ENCODE peak calls at places on chromosome 20, in eight cellular contexts. One of them, this sample, is unnamed.
A peak's percentile ranks its signal among the peaks of the same experiment; 100 is the strongest.

GRCh38 chr20:38934530-38934929 is 8.3 kb downstream of the FAM83D start:
- DNase-seq in GM23338: no peak
- DNase-seq in endothelial cell of umbilical vein: no peak
- DNase-seq in transverse colon: no peak
- DNase-seq in prostate gland: no peak
- DNase-seq in HCT116: no peak
- DNase-seq in stomach: no peak
- DNase-seq in spleen: no peak
- DNase-seq in this sample: no peak

GRCh38 chr20:12927489-12927888 is 81.3 kb upstream of the SPTLC3 start:
- DNase-seq in transverse colon: no peak
- DNase-seq in stomach: no peak
- DNase-seq in GM23338: no peak
- DNase-seq in spleen: no peak
- DNase-seq in endothelial cell of umbilical vein: peak; percentile 23
- DNase-seq in HCT116: no peak
- DNase-seq in prostate gland: no peak
- DNase-seq in this sample: no peak

GRCh38 chr20:38134427-38135281 is 30.4 kb downstream of the TGM2 start:
- DNase-seq in HCT116: no peak
- DNase-seq in GM23338: peak; percentile 24
- DNase-seq in transverse colon: no peak
- DNase-seq in prostate gland: no peak
- DNase-seq in endothelial cell of umbilical vein: peak; percentile 94
- DNase-seq in stomach: no peak
- DNase-seq in spleen: peak; percentile 72
- DNase-seq in this sample: no peak

GRCh38 chr20:12315652-12316051 is 398.0 kb downstream of the BTBD3 start:
- DNase-seq in transverse colon: no peak
- DNase-seq in spleen: no peak
- DNase-seq in endothelial cell of umbilical vein: no peak
- DNase-seq in GM23338: no peak
- DNase-seq in stomach: no peak
- DNase-seq in prostate gland: no peak
- DNase-seq in HCT116: no peak
- DNase-seq in this sample: no peak

GRCh38 chr20:49210101-49210749 is 9.0 kb upstream of the DDX27 start:
- DNase-seq in endothelial cell of umbilical vein: no peak
- DNase-seq in HCT116: no peak
- DNase-seq in spleen: no peak
- DNase-seq in GM23338: no peak
- DNase-seq in stomach: no peak
- DNase-seq in transverse colon: no peak
- DNase-seq in prostate gland: no peak
- DNase-seq in this sample: no peak

GRCh38 chr20:37319120-37319717 is 26.7 kb upstream of the SRC start:
- DNase-seq in GM23338: peak; percentile 72
- DNase-seq in HCT116: no peak
- DNase-seq in transverse colon: no peak
- DNase-seq in stomach: no peak
- DNase-seq in endothelial cell of umbilical vein: no peak
- DNase-seq in prostate gland: no peak
- DNase-seq in spleen: no peak
- DNase-seq in this sample: no peak

GRCh38 chr20:8012724-8013123 is 6.8 kb downstream of the TMX4 start:
- DNase-seq in prostate gland: no peak
- DNase-seq in stomach: no peak
- DNase-seq in HCT116: no peak
- DNase-seq in GM23338: no peak
- DNase-seq in spleen: no peak
- DNase-seq in endothelial cell of umbilical vein: peak; percentile 8
- DNase-seq in transverse colon: no peak
- DNase-seq in this sample: no peak

GRCh38 chr20:22684072-22684762 is 99.8 kb upstream of the FOXA2 start:
- DNase-seq in endothelial cell of umbilical vein: peak; percentile 76
- DNase-seq in prostate gland: peak; percentile 60
- DNase-seq in GM23338: peak; percentile 90
- DNase-seq in HCT116: peak; percentile 60
- DNase-seq in transverse colon: peak; percentile 57
- DNase-seq in spleen: no peak
- DNase-seq in stomach: peak; percentile 78
- DNase-seq in this sample: peak; percentile 94

GRCh38 chr20:34546751-34547181 is 11.8 kb upstream of the MAP1LC3A start:
- DNase-seq in spleen: no peak
- DNase-seq in prostate gland: no peak
- DNase-seq in transverse colon: peak; percentile 70
- DNase-seq in endothelial cell of umbilical vein: no peak
- DNase-seq in GM23338: no peak
- DNase-seq in HCT116: no peak
- DNase-seq in stomach: no peak
- DNase-seq in this sample: no peak

GRCh38 chr20:6265204-6265904 is 142.5 kb upstream of the FERMT1 start:
- DNase-seq in HCT116: peak; percentile 7
- DNase-seq in stomach: no peak
- DNase-seq in endothelial cell of umbilical vein: peak; percentile 82
- DNase-seq in prostate gland: no peak
- DNase-seq in spleen: no peak
- DNase-seq in GM23338: peak; percentile 61
- DNase-seq in transverse colon: no peak
- DNase-seq in this sample: no peak
- TF ChIP-seq POLR2AphosphoS5 in HCT116: no peak
- TF ChIP-seq POLR2AphosphoS5 in stomach: no peak
- TF ChIP-seq POLR2AphosphoS5 in endothelial cell of umbilical vein: no peak
- TF ChIP-seq POLR2AphosphoS5 in prostate gland: no peak
- TF ChIP-seq POLR2AphosphoS5 in spleen: no peak
- TF ChIP-seq POLR2AphosphoS5 in GM23338: no peak
- TF ChIP-seq POLR2AphosphoS5 in transverse colon: no peak
- TF ChIP-seq POLR2AphosphoS5 in this sample: no peak

GRCh38 chr20:20253039-20253743 is 114.7 kb upstream of the INSM1 start:
- DNase-seq in GM23338: no peak
- DNase-seq in spleen: no peak
- DNase-seq in endothelial cell of umbilical vein: no peak
- DNase-seq in transverse colon: no peak
- DNase-seq in HCT116: no peak
- DNase-seq in prostate gland: no peak
- DNase-seq in stomach: no peak
- DNase-seq in this sample: no peak

GRCh38 chr20:20253744-20254330 is 114.1 kb upstream of the INSM1 start:
- DNase-seq in prostate gland: no peak
- DNase-seq in stomach: no peak
- DNase-seq in transverse colon: no peak
- DNase-seq in spleen: no peak
- DNase-seq in GM23338: no peak
- DNase-seq in endothelial cell of umbilical vein: no peak
- DNase-seq in HCT116: no peak
- DNase-seq in this sample: no peak

GRCh38 chr20:20247234-20247633 is 120.7 kb upstream of the INSM1 start:
- DNase-seq in endothelial cell of umbilical vein: no peak
- DNase-seq in spleen: no peak
- DNase-seq in HCT116: no peak
- DNase-seq in transverse colon: no peak
- DNase-seq in GM23338: no peak
- DNase-seq in stomach: no peak
- DNase-seq in prostate gland: no peak
- DNase-seq in this sample: no peak

GRCh38 chr20:20248620-20249200 is 119.2 kb upstream of the INSM1 start:
- DNase-seq in prostate gland: no peak
- DNase-seq in endothelial cell of umbilical vein: no peak
- DNase-seq in HCT116: no peak
- DNase-seq in transverse colon: no peak
- DNase-seq in spleen: no peak
- DNase-seq in stomach: no peak
- DNase-seq in GM23338: no peak
- DNase-seq in this sample: no peak
- TF ChIP-seq CTCF in prostate gland: no peak
- TF ChIP-seq CTCF in endothelial cell of umbilical vein: no peak
- TF ChIP-seq CTCF in HCT116: no peak
- TF ChIP-seq CTCF in transverse colon: no peak
- TF ChIP-seq CTCF in spleen: no peak
- TF ChIP-seq CTCF in stomach: no peak
- TF ChIP-seq CTCF in GM23338: no peak
- TF ChIP-seq CTCF in this sample: no peak

DNA sequence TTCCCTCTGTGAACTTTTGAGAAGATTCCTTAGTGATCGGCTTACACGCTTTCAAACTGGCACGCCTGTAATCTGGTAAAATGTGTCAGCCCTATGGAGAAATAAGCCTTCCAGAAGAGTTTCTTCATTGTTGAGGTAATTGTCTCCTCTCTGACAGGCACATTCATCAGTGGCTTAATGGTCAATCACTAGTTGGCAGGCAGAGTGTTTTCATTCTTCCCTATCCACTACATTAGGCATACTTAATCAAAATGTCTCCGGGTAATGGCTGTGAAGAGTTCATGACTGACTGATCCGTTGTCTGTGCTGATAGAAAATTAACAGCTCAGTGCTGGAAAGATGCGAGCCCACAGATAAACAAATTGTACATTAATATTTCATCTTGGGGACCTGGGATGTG is 31.3 kb downstream of the TSHZ2 start:
- DNase-seq in transverse colon: no peak
- DNase-seq in spleen: no peak
- DNase-seq in GM23338: no peak
- DNase-seq in endothelial cell of umbilical vein: no peak
- DNase-seq in HCT116: no peak
- DNase-seq in stomach: no peak
- DNase-seq in prostate gland: no peak
- DNase-seq in this sample: peak; percentile 87
- TF ChIP-seq POLR2AphosphoS5 in transverse colon: peak; percentile 24
- TF ChIP-seq POLR2AphosphoS5 in spleen: no peak
- TF ChIP-seq POLR2AphosphoS5 in GM23338: no peak
- TF ChIP-seq POLR2AphosphoS5 in endothelial cell of umbilical vein: no peak
- TF ChIP-seq POLR2AphosphoS5 in HCT116: no peak
- TF ChIP-seq POLR2AphosphoS5 in stomach: no peak
- TF ChIP-seq POLR2AphosphoS5 in prostate gland: no peak
- TF ChIP-seq POLR2AphosphoS5 in this sample: no peak

GRCh38 chr20:46605978-46606816 is 45.1 kb downstream of the SLC13A3 start:
- DNase-seq in endothelial cell of umbilical vein: no peak
- DNase-seq in prostate gland: no peak
- DNase-seq in stomach: no peak
- DNase-seq in transverse colon: no peak
- DNase-seq in HCT116: no peak
- DNase-seq in spleen: no peak
- DNase-seq in GM23338: no peak
- DNase-seq in this sample: no peak

GRCh38 chr20:46607191-46607848 is 43.9 kb downstream of the SLC13A3 start:
- DNase-seq in spleen: no peak
- DNase-seq in transverse colon: no peak
- DNase-seq in stomach: no peak
- DNase-seq in HCT116: no peak
- DNase-seq in endothelial cell of umbilical vein: no peak
- DNase-seq in GM23338: no peak
- DNase-seq in prostate gland: no peak
- DNase-seq in this sample: no peak

GRCh38 chr20:46605181-46605580 is 46.1 kb downstream of the SLC13A3 start:
- DNase-seq in spleen: no peak
- DNase-seq in HCT116: no peak
- DNase-seq in stomach: no peak
- DNase-seq in endothelial cell of umbilical vein: no peak
- DNase-seq in transverse colon: no peak
- DNase-seq in prostate gland: no peak
- DNase-seq in GM23338: no peak
- DNase-seq in this sample: no peak

GRCh38 chr20:46607849-46608497 is 43.3 kb downstream of the SLC13A3 start:
- DNase-seq in HCT116: no peak
- DNase-seq in stomach: no peak
- DNase-seq in endothelial cell of umbilical vein: no peak
- DNase-seq in prostate gland: no peak
- DNase-seq in transverse colon: no peak
- DNase-seq in GM23338: no peak
- DNase-seq in spleen: no peak
- DNase-seq in this sample: no peak

GRCh38 chr20:46606817-46607190 is 44.5 kb downstream of the SLC13A3 start:
- DNase-seq in HCT116: no peak
- DNase-seq in stomach: no peak
- DNase-seq in prostate gland: no peak
- DNase-seq in spleen: no peak
- DNase-seq in endothelial cell of umbilical vein: no peak
- DNase-seq in GM23338: no peak
- DNase-seq in transverse colon: no peak
- DNase-seq in this sample: no peak
- TF ChIP-seq CTCF in HCT116: no peak
- TF ChIP-seq CTCF in stomach: no peak
- TF ChIP-seq CTCF in prostate gland: no peak
- TF ChIP-seq CTCF in spleen: no peak
- TF ChIP-seq CTCF in endothelial cell of umbilical vein: no peak
- TF ChIP-seq CTCF in GM23338: no peak
- TF ChIP-seq CTCF in transverse colon: no peak
- TF ChIP-seq CTCF in this sample: no peak

DNA sequence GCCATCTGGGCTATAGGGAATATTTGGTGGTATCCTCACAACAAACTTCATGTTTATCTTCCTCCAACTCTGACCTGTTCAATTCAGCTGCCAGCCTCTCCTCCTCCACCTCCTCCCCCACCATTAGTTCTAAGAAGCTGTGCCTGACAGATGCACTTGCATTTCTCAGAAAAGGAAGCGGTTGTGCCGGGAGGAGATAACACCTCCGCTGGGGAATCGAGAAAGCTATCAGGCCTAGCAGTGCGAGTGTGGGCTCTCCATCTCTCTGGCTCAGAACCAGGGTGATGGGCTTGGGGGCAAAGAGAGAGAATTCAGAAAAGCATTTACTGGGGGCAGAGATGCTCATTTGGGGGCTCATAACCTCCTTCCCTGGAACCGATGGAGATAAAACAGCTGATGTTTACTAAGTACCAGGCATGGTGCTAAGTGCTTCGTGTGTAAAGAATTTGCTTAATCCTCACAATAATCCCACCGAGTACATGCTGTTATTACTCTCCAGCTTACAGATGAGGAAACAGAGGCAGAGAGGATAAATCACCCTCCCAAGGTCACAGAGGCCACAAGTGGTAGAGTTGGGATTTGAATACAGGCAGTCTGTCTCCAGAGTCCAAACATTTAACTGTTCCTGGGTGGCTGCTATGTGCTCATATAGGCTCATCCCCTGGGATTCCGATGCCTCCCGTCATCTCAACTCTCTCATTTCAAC is 38.3 kb downstream of the COX4I2 start:
- DNase-seq in spleen: peak; percentile 80
- DNase-seq in HCT116: no peak
- DNase-seq in transverse colon: no peak
- DNase-seq in prostate gland: no peak
- DNase-seq in stomach: no peak
- DNase-seq in endothelial cell of umbilical vein: peak; percentile 57
- DNase-seq in GM23338: no peak
- DNase-seq in this sample: no peak
- TF ChIP-seq POLR2AphosphoS5 in spleen: peak; percentile 32
- TF ChIP-seq POLR2AphosphoS5 in HCT116: peak; percentile 17
- TF ChIP-seq POLR2AphosphoS5 in transverse colon: no peak
- TF ChIP-seq POLR2AphosphoS5 in prostate gland: no peak
- TF ChIP-seq POLR2AphosphoS5 in stomach: no peak
- TF ChIP-seq POLR2AphosphoS5 in endothelial cell of umbilical vein: no peak
- TF ChIP-seq POLR2AphosphoS5 in GM23338: no peak
- TF ChIP-seq POLR2AphosphoS5 in this sample: no peak